ENCODE peak calls at places on chromosomes 11 and 22, in four cellular contexts. V is WTC11; E is activated T-cell treated with anti-CD3 and anti-CD28 coated beads, Interleukin-2, amount 50 U/mL, for 1 hour; D is NCI-H1436 treated with DMSO at 0.1 percent for 48 hours. I is an unnamed sample.

GRCh38 chr11:119594639-119595249 is 134.3 kb downstream of the NECTIN1 start:
- DNase-seq in V (no peak), E (no peak), D (no peak), I (peak; percentile 27)

GRCh38 chr11:45142241-45142885 is 4.1 kb upstream of the PRDM11 start:
- DNase-seq in V (no peak), E (no peak), D (no peak), I (no peak)

GRCh38 chr11:135035282-135035681 is 623.2 kb upstream of the B3GAT1 start:
- DNase-seq in V (no peak), E (no peak), D (no peak), I (no peak)

GRCh38 chr11:110629594-110629993 is 82.6 kb downstream of the ARHGAP20 start:
- DNase-seq in V (no peak), E (no peak), D (no peak), I (no peak)

GRCh38 chr22:40426671-40427070 is 56.3 kb downstream of the SGSM3 start:
- DNase-seq in V (no peak), E (peak; percentile 10), D (no peak), I (no peak)

GRCh38 chr11:10454902-10455631 is at the start of gene AMPD3:
- DNase-seq in V (no peak), E (no peak), D (no peak), I (peak; percentile 92)

GRCh38 chr11:68651208-68651984 is 32.9 kb upstream of the GAL start:
- DNase-seq in V (no peak), E (no peak), D (no peak), I (no peak)

GRCh38 chr11:121643530-121644512 is 191.1 kb upstream of the SORL1-AS1 start:
- DNase-seq in V (no peak), E (no peak), D (no peak), I (no peak)

GRCh38 chr11:11701070-11701469 is 79.3 kb upstream of the GALNT18 start:
- DNase-seq in V (no peak), E (no peak), D (no peak), I (peak; percentile 16)

GRCh38 chr11:76669901-76670474 is 559 bp downstream of the LRRC32 start:
- DNase-seq in V (no peak), E (no peak), D (no peak), I (peak; percentile 30)

GRCh38 chr11:2186669-2187266 is 15.2 kb upstream of the TH start:
- DNase-seq in V (peak; percentile 56), E (peak; percentile 57), D (no peak), I (no peak)